ENCODE peak calls at places on chromosomes 11 and 22, in five cellular contexts. One of them, this sample, is unnamed.

GRCh38 chr11:17063171-17064002 is 14.1 kb downstream of the RPS13 start:
- DNase-seq in RPMI8226: peak
- DNase-seq in adipocyte: peak
- DNase-seq in uterus: no peak
- DNase-seq in HEK293T: peak
- DNase-seq in this sample: peak

GRCh38 chr11:3995949-3996554 is 98.5 kb upstream of the RRM1 start:
- DNase-seq in RPMI8226: no peak
- DNase-seq in adipocyte: peak
- DNase-seq in uterus: no peak
- DNase-seq in HEK293T: no peak
- DNase-seq in this sample: no peak

GRCh38 chr11:103936059-103936458 is 100.4 kb upstream of the DDI1 start:
- DNase-seq in RPMI8226: no peak
- DNase-seq in adipocyte: no peak
- DNase-seq in uterus: no peak
- DNase-seq in HEK293T: no peak
- DNase-seq in this sample: no peak

GRCh38 chr22:46730568-46731245 is 7.3 kb downstream of the CERK start:
- DNase-seq in RPMI8226: no peak
- DNase-seq in adipocyte: peak
- DNase-seq in uterus: no peak
- DNase-seq in HEK293T: no peak
- DNase-seq in this sample: no peak

GRCh38 chr11:69027704-69028372 is 14.8 kb upstream of the MRGPRF start:
- DNase-seq in RPMI8226: no peak
- DNase-seq in adipocyte: peak
- DNase-seq in uterus: no peak
- DNase-seq in HEK293T: no peak
- DNase-seq in this sample: no peak

GRCh38 chr11:74257934-74258553 is 53.4 kb downstream of the P4HA3 start:
- DNase-seq in RPMI8226: no peak
- DNase-seq in adipocyte: peak
- DNase-seq in uterus: peak
- DNase-seq in HEK293T: no peak
- DNase-seq in this sample: no peak

GRCh38 chr22:27153386-27153785 is 496.0 kb downstream of the MIAT start:
- DNase-seq in RPMI8226: no peak
- DNase-seq in adipocyte: no peak
- DNase-seq in uterus: no peak
- DNase-seq in HEK293T: no peak
- DNase-seq in this sample: no peak

GRCh38 chr22:42932857-42933782 is 76.0 kb upstream of the ARFGAP3 start:
- DNase-seq in RPMI8226: no peak
- DNase-seq in adipocyte: no peak
- DNase-seq in uterus: no peak
- DNase-seq in HEK293T: no peak
- DNase-seq in this sample: peak

GRCh38 chr11:40130427-40130826 is 1329.0 kb downstream of the LRRC4C start:
- DNase-seq in RPMI8226: no peak
- DNase-seq in adipocyte: no peak
- DNase-seq in uterus: no peak
- DNase-seq in HEK293T: no peak
- DNase-seq in this sample: peak

GRCh38 chr11:119726150-119726553 is 2.8 kb downstream of the NECTIN1 start:
- DNase-seq in RPMI8226: no peak
- DNase-seq in adipocyte: no peak
- DNase-seq in uterus: no peak
- DNase-seq in HEK293T: no peak
- DNase-seq in this sample: no peak

GRCh38 chr22:32413715-32414114 is 1.7 kb upstream of the RTCB start:
- DNase-seq in RPMI8226: peak
- DNase-seq in adipocyte: peak
- DNase-seq in uterus: no peak
- DNase-seq in HEK293T: peak
- DNase-seq in this sample: peak

GRCh38 chr11:83862691-83863090 is 576.5 kb upstream of the CCDC90B start:
- DNase-seq in RPMI8226: no peak
- DNase-seq in adipocyte: no peak
- DNase-seq in uterus: no peak
- DNase-seq in HEK293T: no peak
- DNase-seq in this sample: no peak

GRCh38 chr11:59206635-59207034 is 6.1 kb downstream of the MPEG1 start:
- DNase-seq in RPMI8226: peak
- DNase-seq in adipocyte: peak
- DNase-seq in uterus: no peak
- DNase-seq in HEK293T: peak
- DNase-seq in this sample: peak

GRCh38 chr11:94791216-94791889 is 23.2 kb downstream of the AMOTL1 start:
- DNase-seq in RPMI8226: no peak
- DNase-seq in adipocyte: no peak
- DNase-seq in uterus: no peak
- DNase-seq in HEK293T: no peak
- DNase-seq in this sample: no peak

GRCh38 chr11:107224836-107225235 is 206.6 kb upstream of the GUCY1A2 start:
- DNase-seq in RPMI8226: no peak
- DNase-seq in adipocyte: no peak
- DNase-seq in uterus: no peak
- DNase-seq in HEK293T: no peak
- DNase-seq in this sample: no peak

This sample was measured in NAMALWA.